ENCODE peak calls at places on chromosome 9, in ten cellular contexts. P is neural progenitor cell; K is transverse colon; S is CD8-positive, alpha-beta memory T cell; I is lung; R is heart right ventricle; T is CD8-positive, alpha-beta T cell; E is CD4-positive, alpha-beta memory T cell; C is fibroblast of lung; X is adrenal gland. A is an unnamed sample. For H3K36me3 and H3K27me3, the result is how much of the 10 kb centered on the place peaks cover.

GRCh38 chr9:114093031-114093471 is 6.0 kb downstream of the KIF12 start:
- DNase-seq in P (no peak), K (no peak), S (no peak), I (no peak), R (no peak), T (no peak), E (no peak), C (no peak), X (no peak), A (no peak)

GRCh38 chr9:250039-250438 is 35.4 kb downstream of the DOCK8 start:
- DNase-seq in P (no peak), K (no peak), S (no peak), I (no peak), R (no peak), T (no peak), E (no peak), C (no peak), X (peak), A (no peak)

GRCh38 chr9:116806075-116806474 is 119.0 kb downstream of the TRIM32 start:
- DNase-seq in P (peak), K (no peak), S (no peak), I (no peak), R (no peak), T (no peak), E (no peak), C (no peak), X (peak), A (peak)

GRCh38 chr9:69495331-69495730 is 170.3 kb downstream of the ENTREP1 start:
- DNase-seq in P (peak), K (no peak), S (no peak), I (peak), R (no peak), T (no peak), E (no peak), C (no peak), X (no peak), A (no peak)

GRCh38 chr9:88586452-88586851 is 51.5 kb downstream of the NXNL2 start:
- DNase-seq in P (no peak), K (no peak), S (no peak), I (no peak), R (no peak), T (no peak), E (no peak), C (peak), X (no peak), A (no peak)

GRCh38 chr9:83649080-83649479 is 26.1 kb downstream of the IDNK start:
- DNase-seq in P (peak), K (peak), S (peak), I (peak), R (peak), T (peak), E (peak), C (peak), X (peak), A (peak)

GRCh38 chr9:22992781-22993180 is 546.2 kb downstream of the DMRTA1 start:
- DNase-seq in P (no peak), K (no peak), S (no peak), I (no peak), R (no peak), T (no peak), E (no peak), C (peak), X (no peak), A (no peak)

GRCh38 chr9:15136646-15137045 is 170.4 kb downstream of the TTC39B start:
- DNase-seq in P (no peak), K (no peak), S (no peak), I (no peak), R (no peak), T (no peak), E (no peak), C (no peak), X (no peak), A (peak)

GRCh38 chr9:20884985-20885593 is 146.4 kb downstream of the HACD4 start:
- DNase-seq in P (peak), K (peak), S (peak), I (peak), R (peak), T (peak), E (peak), C (peak), X (peak), A (no peak)

GRCh38 chr9:101566904-101567724 is 27.7 kb downstream of the PPP3R2 start:
- DNase-seq in P (peak), K (no peak), S (peak), I (no peak), R (no peak), T (peak), E (no peak), C (peak), X (peak), A (no peak)

GRCh38 chr9:104386425-104387069 is 117.5 kb upstream of the OR13F1 start:
- DNase-seq in P (peak), K (no peak), S (no peak), I (no peak), R (no peak), T (no peak), E (no peak), C (peak), X (no peak), A (peak)

GRCh38 chr9:86534572-86535258 is 180.5 kb upstream of the TUT7 start:
- DNase-seq in P (no peak), K (no peak), S (no peak), I (no peak), R (no peak), T (no peak), E (no peak), C (no peak), X (no peak), A (no peak)

GRCh38 chr9:121225240-121225639 is 23.6 kb upstream of the RAB14 start:
- DNase-seq in P (peak), K (no peak), S (no peak), I (no peak), R (no peak), T (no peak), E (no peak), C (no peak), X (no peak), A (no peak)

GRCh38 chr9:86303316-86303975 is 21.1 kb upstream of the ISCA1 start:
- DNase-seq in P (no peak), K (no peak), S (peak), I (no peak), R (no peak), T (peak), E (peak), C (peak), X (no peak), A (peak)

GRCh38 chr9:81621111-81621510 is 68.2 kb downstream of the TLE1 start:
- DNase-seq in P (peak), K (no peak), S (no peak), I (no peak), R (no peak), T (no peak), E (no peak), C (no peak), X (no peak), A (no peak)

GRCh38 chr9:89442981-89443817 is 54.7 kb downstream of the SEMA4D start:
- DNase-seq in P (no peak), K (no peak), S (no peak), I (no peak), R (no peak), T (no peak), E (no peak), C (no peak), X (no peak), A (no peak)

GRCh38 chr9:134949681-134950403 is 32.1 kb upstream of the FCN1 start:
- DNase-seq in P (no peak), K (no peak), S (no peak), I (no peak), R (no peak), T (no peak), E (no peak), C (no peak), X (no peak), A (no peak)

GRCh38 chr9:21817176-21817575 is 14.7 kb downstream of the MTAP start:
- DNase-seq in P (no peak), K (no peak), S (no peak), I (no peak), R (no peak), T (no peak), E (no peak), C (peak), X (peak), A (no peak)

GRCh38 chr9:122572456-122572855 is 10.7 kb downstream of the OR1L8 start:
- DNase-seq in P (no peak), K (no peak), S (no peak), I (no peak), R (no peak), T (no peak), E (no peak), C (no peak), X (no peak), A (no peak)

GRCh38 chr9:132155514-132155913 is 6.3 kb upstream of the NTNG2 start:
- DNase-seq in P (no peak), K (no peak), S (no peak), I (no peak), R (no peak), T (no peak), E (no peak), C (no peak), X (no peak), A (no peak)

GRCh38 chr9:4801156-4801555 is 8.4 kb downstream of the RCL1 start:
- DNase-seq in P (no peak), K (no peak), S (no peak), I (no peak), R (no peak), T (no peak), E (no peak), C (no peak), X (no peak), A (no peak)

GRCh38 chr9:134304712-134305111 is 21.5 kb upstream of the RXRA start:
- DNase-seq in P (no peak), K (no peak), S (no peak), I (no peak), R (no peak), T (peak), E (no peak), C (no peak), X (no peak), A (no peak)

GRCh38 chr9:31089822-31090221 is 1294.6 kb upstream of the ACO1 start:
- DNase-seq in P (no peak), K (no peak), S (no peak), I (no peak), R (no peak), T (no peak), E (no peak), C (peak), X (no peak), A (no peak)

GRCh38 chr9:130962418-130963316 is 23.6 kb upstream of the FIBCD1 start:
- DNase-seq in P (no peak), K (no peak), S (no peak), I (peak), R (no peak), T (no peak), E (no peak), C (peak), X (peak), A (peak)

GRCh38 chr9:120366646-120367019 is 213.3 kb downstream of the CDK5RAP2 start:
- DNase-seq in P (peak), K (no peak), S (no peak), I (peak), R (no peak), T (no peak), E (no peak), C (peak), X (peak), A (peak)

GRCh38 chr9:131068076-131068816 is 28.1 kb upstream of the AIF1L start:
- DNase-seq in P (no peak), K (no peak), S (no peak), I (no peak), R (no peak), T (no peak), E (no peak), C (no peak), X (no peak), A (no peak)

GRCh38 chr9:83032065-83032625 is 30.8 kb downstream of the RASEF start:
- DNase-seq in P (no peak), K (no peak), S (no peak), I (peak), R (no peak), T (no peak), E (no peak), C (no peak), X (no peak), A (no peak)

GRCh38 chr9:73023025-73023541 is 70.2 kb upstream of the ALDH1A1 start:
- DNase-seq in P (peak), K (peak), S (peak), I (no peak), R (peak), T (no peak), E (peak), C (peak), X (peak), A (peak)

GRCh38 chr9:84500218-84500617 is 159.7 kb upstream of the SLC28A3 start:
- DNase-seq in P (no peak), K (no peak), S (no peak), I (no peak), R (no peak), T (no peak), E (no peak), C (no peak), X (no peak), A (no peak)

DNA sequence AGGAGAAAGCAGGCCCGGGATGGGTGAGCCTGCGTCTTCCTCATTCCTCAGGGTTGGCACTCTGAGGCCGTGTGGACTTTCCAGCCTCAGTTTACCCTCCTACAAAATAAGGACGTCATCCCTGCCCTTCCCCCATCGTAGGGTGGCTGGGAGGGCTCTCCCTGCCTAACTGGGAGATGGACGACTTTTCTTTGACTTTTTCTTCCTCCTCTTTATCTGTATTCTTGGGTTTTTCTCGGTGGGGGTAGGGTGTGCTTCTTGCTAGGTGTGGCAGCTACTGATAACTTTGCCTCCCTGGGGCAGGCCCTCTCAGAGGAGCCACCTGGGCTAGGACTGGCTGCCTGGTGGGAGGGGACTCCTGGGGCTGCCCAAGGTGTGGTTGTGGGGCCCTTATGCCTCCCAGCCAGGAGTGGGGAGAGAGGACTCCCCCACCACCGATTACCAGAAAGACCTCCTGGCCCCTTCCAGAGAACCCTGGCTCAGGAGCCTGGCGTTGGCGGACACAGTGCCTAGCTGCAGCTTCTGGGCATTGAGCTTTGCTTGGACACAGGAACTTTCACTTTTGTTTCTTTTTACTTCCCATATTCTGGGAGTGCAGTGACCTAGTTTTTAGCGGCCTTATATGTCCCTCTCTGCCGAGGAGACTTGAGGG is 6.1 kb downstream of the GLIPR2 start:
- DNase-seq in P (no peak), K (peak), S (no peak), I (no peak), R (no peak), T (no peak), E (no peak), C (no peak), X (peak), A (no peak)
- H3K4me3 ChIP-seq in P (no peak), K (no peak), S (peak), I (no peak), R (no peak), T (peak), E (peak), C (no peak), X (peak), A (no peak)

GRCh38 chr9:18907927-18908625 is 124.9 kb downstream of the SAXO1 start:
- DNase-seq in P (no peak), K (no peak), S (no peak), I (no peak), R (no peak), T (no peak), E (no peak), C (no peak), X (no peak), A (peak)
- H3K36me3 ChIP-seq in P (under half), K (under half), S (under half), I (under half), R (under half), T (under half), E (under half), C (under half), X (under half), A (under half)

DNA sequence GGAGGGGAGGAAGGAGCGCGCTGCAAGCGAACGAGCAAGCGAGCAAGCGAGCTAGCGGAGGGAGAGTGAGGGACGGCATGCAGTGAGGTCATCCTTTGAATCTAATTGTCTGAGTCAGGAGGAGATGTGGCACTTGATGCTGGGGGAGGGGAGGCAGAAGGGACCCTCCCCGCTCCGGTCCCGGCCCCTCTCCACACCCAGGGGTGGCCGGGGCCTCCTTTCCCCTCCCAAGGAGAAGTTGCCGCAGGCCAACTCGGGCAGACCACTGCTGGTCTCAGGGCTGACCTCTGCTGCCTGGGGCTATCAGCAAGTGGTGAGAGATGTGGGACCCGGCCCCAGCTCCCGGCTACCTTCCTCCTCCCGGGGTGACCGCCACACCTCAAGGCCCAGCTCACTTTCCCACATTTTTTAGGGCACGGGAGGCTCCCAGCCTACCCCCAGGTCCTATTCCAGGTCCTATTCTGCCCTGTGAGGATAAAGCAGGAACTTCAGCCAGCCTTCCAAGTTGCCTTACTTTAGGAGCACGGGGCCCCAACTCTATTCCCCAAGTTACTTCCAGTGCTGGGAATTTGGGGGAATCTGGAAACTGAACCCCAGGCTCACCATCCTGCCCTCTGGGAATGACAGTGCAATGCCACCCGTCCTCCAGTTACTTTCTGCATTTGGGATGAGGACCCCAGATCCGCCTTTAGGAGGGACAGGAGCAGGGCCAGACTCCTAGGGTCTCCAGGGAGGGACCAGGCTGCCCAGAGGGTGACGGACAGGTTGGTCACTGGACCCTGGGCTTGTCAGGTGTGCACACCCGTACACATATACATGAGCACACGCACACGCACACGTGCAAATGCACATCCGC is 11.1 kb downstream of the CNTFR start:
- DNase-seq in P (peak), K (no peak), S (no peak), I (no peak), R (no peak), T (no peak), E (no peak), C (peak), X (peak), A (peak)
- H3K27me3 ChIP-seq in P (under half), K (half or more), S (under half), I (under half), R (under half), T (under half), E (under half), C (under half), X (under half), A (under half)

GRCh38 chr9:79701651-79702050 is 129.9 kb downstream of the TLE4 start:
- DNase-seq in P (no peak), K (peak), S (no peak), I (peak), R (no peak), T (no peak), E (no peak), C (peak), X (peak), A (no peak)
- H3K4me3 ChIP-seq in P (no peak), K (no peak), S (no peak), I (no peak), R (no peak), T (no peak), E (no peak), C (no peak), X (no peak), A (no peak)

GRCh38 chr9:37144762-37145161 is 24.4 kb downstream of the ZCCHC7 start:
- DNase-seq in P (peak), K (no peak), S (no peak), I (no peak), R (no peak), T (no peak), E (no peak), C (peak), X (no peak), A (peak)
- H3K36me3 ChIP-seq in P (under half), K (under half), S (under half), I (under half), R (under half), T (under half), E (under half), C (under half), X (under half), A (under half)